ENCODE peak calls at places on chromosomes 6 and 20, in six cellular contexts. Q is endothelial cell of umbilical vein, M is testis, E is breast epithelium, H is IMR-90, T is gastrocnemius medialis. O is an unnamed sample.

GRCh38 chr6:76230711-76231110 is 158.2 kb upstream of the IMPG1 start:
- DNase-seq in Q (no peak), M (no peak), E (no peak), H (no peak), T (no peak), O (no peak)

GRCh38 chr6:36762123-36762522 is 64.5 kb downstream of the RAB44 start:
- DNase-seq in Q (no peak), M (no peak), E (no peak), H (no peak), T (no peak), O (no peak)

GRCh38 chr6:79570129-79570801 is 33.0 kb upstream of the LCA5 start:
- DNase-seq in Q (peak), M (no peak), E (no peak), H (peak), T (no peak), O (peak)

GRCh38 chr6:157592980-157593379 is 212.0 kb downstream of the ZDHHC14 start:
- DNase-seq in Q (no peak), M (no peak), E (no peak), H (no peak), T (no peak), O (no peak)

GRCh38 chr20:47377122-47377722 is 20.7 kb upstream of the ZMYND8 start:
- DNase-seq in Q (no peak), M (no peak), E (no peak), H (no peak), T (no peak), O (no peak)

GRCh38 chr20:47535088-47535487 is 33.4 kb downstream of the NCOA3 start:
- DNase-seq in Q (no peak), M (no peak), E (no peak), H (no peak), T (no peak), O (no peak)

GRCh38 chr6:108793449-108794134 is 54.6 kb upstream of the ARMC2 start:
- DNase-seq in Q (no peak), M (no peak), E (no peak), H (no peak), T (no peak), O (no peak)

GRCh38 chr20:9930142-9930541 is 91.3 kb upstream of the PAK5 start:
- DNase-seq in Q (no peak), M (no peak), E (no peak), H (no peak), T (no peak), O (no peak)

GRCh38 chr6:125041740-125042459 is 79.7 kb downstream of the RNF217 start:
- DNase-seq in Q (peak), M (no peak), E (no peak), H (peak), T (no peak), O (no peak)

GRCh38 chr6:161440299-161440698 is 166.4 kb upstream of the AGPAT4 start:
- DNase-seq in Q (no peak), M (no peak), E (no peak), H (no peak), T (no peak), O (no peak)

GRCh38 chr6:129140571-129140970 is 257.6 kb downstream of the LAMA2 start:
- DNase-seq in Q (no peak), M (peak), E (no peak), H (peak), T (no peak), O (no peak)

GRCh38 chr6:41747256-41748101 is at the start of gene PGC:
- DNase-seq in Q (no peak), M (no peak), E (no peak), H (no peak), T (no peak), O (no peak)
- TF ChIP-seq POLR2A in Q (no peak), M (no peak), E (no peak), H (no peak), T (no peak), O (no peak)

DNA sequence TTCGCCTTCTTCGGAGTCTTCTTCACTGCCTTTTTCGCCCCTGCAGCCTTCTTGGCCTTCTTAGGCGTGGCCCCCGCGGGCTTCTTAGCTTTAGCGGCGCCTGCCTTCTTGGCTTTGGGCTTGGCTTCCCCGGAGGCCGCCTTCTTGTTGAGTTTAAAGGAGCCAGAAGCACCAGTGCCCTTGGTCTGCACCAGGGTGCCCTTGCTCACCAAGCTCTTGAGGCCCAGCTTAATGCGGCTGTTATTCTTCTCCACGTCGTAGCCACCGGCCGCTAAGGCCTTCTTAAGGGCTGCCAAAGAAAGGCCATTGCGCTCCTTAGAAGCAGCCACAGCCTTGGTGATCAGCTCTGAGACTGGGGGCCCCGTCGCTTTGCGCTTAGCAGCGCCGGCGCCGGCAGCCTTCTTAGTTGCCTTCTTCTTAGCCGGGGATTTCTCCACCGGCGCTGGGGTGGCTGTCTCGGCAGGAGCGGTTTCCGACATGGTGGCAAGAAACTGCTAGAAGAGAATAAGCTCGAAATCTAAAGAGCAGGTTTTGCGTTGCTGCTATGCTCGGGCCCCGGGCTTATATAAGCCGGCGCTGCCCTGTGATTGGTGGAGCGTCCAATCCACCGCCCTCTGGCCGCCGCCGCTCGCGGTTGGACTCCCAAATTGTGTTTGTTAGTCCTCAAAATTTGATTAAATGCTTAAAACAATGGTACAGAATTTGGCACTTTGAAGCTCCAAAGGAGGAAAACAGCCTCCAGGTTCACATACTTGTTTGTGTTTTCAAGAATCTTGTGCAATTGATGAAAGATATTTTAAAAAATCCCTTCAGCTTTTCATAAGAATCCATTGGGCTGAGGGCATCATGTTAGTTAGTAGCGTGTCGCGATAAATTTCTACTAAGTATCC is 44.9 kb downstream of the OR2B2 start:
- DNase-seq in Q (peak), M (peak), E (peak), H (peak), T (no peak), O (peak)
- TF ChIP-seq POLR2A in Q (peak), M (no peak), E (peak), H (peak), T (no peak), O (peak)

GRCh38 chr20:45433316-45433715 is 17.4 kb downstream of the PIGT start:
- DNase-seq in Q (no peak), M (peak), E (no peak), H (peak), T (peak), O (peak)

GRCh38 chr20:45432294-45432693 is 16.4 kb downstream of the PIGT start:
- DNase-seq in Q (peak), M (no peak), E (no peak), H (no peak), T (no peak), O (no peak)

GRCh38 chr20:45440891-45441685 is 25.1 kb downstream of the PIGT start:
- DNase-seq in Q (no peak), M (no peak), E (no peak), H (no peak), T (no peak), O (no peak)

GRCh38 chr20:45440424-45440823 is 24.5 kb downstream of the PIGT start:
- DNase-seq in Q (no peak), M (no peak), E (no peak), H (no peak), T (no peak), O (no peak)

DNA sequence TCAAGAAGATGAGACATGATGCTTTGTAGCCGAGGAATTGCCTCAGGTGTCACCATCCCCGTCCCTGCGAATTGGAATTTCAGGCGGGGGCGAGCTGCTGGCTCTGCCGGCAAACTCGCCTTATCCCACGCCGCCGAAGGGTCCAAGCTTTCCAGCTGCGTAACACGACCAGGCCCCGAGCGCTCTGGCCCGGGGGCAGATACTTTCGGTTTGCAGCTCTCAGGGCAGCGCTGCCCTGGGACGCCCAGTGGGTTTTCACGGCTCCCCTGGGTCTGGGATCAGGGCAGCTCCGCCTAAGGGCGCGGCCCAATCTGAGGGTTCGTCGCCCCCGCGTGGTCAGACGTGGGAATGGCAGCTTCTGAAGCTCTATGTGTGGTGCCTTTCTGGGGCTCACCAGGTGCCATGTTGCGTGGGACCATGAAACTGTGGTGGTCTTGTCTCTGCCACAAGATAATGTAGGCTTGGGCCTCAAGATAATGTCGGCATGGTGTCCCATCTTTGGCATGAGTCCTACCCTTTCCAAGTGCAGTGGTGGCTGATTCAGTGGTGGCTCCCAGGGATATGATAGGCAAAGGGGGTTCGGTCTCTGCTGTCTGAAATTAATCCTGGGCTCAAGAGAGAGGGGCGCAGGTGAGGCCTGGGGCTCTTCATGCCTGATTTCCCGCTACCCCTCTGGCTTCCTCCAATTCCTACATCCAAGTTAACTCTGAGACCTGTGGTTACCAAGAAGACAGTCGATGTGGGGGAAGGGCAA is 21.0 kb downstream of the PIGT start:
- DNase-seq in Q (peak), M (peak), E (peak), H (peak), T (peak), O (peak)
- TF ChIP-seq POLR2A in Q (no peak), M (no peak), E (no peak), H (peak), T (no peak), O (no peak)

GRCh38 chr6:149210376-149210775 is 107.1 kb upstream of the TAB2 start:
- DNase-seq in Q (no peak), M (no peak), E (no peak), H (peak), T (no peak), O (no peak)
- TF ChIP-seq POLR2A in Q (no peak), M (no peak), E (no peak), H (no peak), T (no peak), O (no peak)

GRCh38 chr6:26054937-26055669 is 32.1 kb upstream of the HFE start:
- DNase-seq in Q (peak), M (peak), E (peak), H (peak), T (peak), O (no peak)
- TF ChIP-seq POLR2A in Q (peak), M (peak), E (peak), H (peak), T (peak), O (peak)

DNA sequence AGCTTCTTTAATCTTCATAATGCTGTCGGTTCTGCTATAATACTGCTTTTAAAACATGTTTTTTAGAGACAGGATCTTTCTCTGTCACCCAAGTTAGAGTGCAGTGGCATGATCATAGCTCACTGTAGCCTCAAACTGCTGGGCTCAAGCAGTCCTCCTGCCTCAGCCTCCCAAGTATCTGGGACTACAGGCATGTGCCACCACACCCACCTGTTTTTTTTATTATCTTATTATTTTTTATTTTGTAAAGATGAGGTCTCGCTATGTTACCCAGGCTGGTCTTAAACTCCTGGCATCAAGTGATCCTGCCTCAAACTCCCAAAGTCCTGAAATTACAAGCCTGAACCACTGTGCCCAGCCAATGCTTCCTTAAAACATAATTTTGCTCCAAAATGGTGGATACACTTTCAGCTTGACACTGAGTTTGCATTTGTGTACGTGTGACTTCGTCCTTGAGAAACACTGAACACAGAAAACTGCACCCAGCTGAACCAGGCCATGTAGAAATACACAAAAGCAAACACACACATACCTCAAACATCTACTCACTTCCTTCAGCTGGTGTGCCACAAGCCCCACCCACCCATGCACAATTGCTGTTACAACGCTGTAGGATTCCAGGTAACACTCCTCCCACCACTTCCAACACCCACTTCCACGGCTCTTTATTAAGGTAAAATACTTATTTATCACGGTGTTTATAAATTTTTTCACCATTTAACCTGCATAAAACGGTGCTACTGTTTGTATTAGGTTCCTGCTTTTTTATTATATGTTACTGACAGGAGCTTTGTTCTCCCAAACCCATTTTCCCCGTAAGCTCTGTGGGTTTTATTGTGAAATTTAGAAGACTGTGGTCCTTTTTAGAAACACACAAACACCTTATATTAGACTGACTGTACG is 109.1 kb downstream of the TSHZ2 start:
- DNase-seq in Q (peak), M (no peak), E (no peak), H (peak), T (no peak), O (peak)
- TF ChIP-seq POLR2A in Q (no peak), M (no peak), E (no peak), H (no peak), T (no peak), O (no peak)

GRCh38 chr20:840858-841567 is 7.5 kb downstream of the FAM110A start:
- DNase-seq in Q (no peak), M (no peak), E (peak), H (no peak), T (no peak), O (no peak)
- TF ChIP-seq POLR2A in Q (no peak), M (no peak), E (no peak), H (no peak), T (no peak), O (no peak)

DNA sequence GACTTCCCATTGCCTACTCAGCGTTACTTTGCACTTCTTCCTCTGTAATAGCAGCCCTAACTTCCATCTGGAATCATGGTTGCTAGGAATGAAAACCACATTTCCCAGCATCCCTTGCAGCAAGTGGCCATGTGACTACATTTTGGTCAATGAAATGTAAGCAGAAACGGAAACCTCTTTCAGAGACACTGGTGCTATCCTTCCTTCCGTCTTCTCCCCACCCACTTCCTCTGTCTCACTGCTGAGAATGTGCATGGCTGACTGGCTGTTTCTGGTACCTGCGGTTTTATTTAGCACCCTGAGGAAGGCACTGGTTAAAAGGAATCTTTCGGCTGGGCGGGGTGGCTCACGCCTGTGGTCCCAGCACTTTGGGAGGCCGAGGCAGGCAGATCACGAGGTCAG is 107.4 kb downstream of the SCML4 start:
- DNase-seq in Q (no peak), M (peak), E (no peak), H (peak), T (no peak), O (peak)
- TF ChIP-seq POLR2A in Q (no peak), M (no peak), E (no peak), H (no peak), T (no peak), O (no peak)

GRCh38 chr20:32670773-32671455 is 2.8 kb downstream of the C20orf203 start:
- DNase-seq in Q (no peak), M (no peak), E (no peak), H (no peak), T (no peak), O (no peak)

GRCh38 chr20:32675223-32675975 is 1.7 kb upstream of the C20orf203 start:
- DNase-seq in Q (no peak), M (no peak), E (no peak), H (no peak), T (no peak), O (no peak)

GRCh38 chr20:32672315-32672981 is 1.3 kb downstream of the C20orf203 start:
- DNase-seq in Q (no peak), M (no peak), E (no peak), H (no peak), T (no peak), O (no peak)

GRCh38 chr20:32674362-32674789 is 635 bp upstream of the C20orf203 start:
- DNase-seq in Q (peak), M (no peak), E (peak), H (peak), T (no peak), O (peak)

DNA sequence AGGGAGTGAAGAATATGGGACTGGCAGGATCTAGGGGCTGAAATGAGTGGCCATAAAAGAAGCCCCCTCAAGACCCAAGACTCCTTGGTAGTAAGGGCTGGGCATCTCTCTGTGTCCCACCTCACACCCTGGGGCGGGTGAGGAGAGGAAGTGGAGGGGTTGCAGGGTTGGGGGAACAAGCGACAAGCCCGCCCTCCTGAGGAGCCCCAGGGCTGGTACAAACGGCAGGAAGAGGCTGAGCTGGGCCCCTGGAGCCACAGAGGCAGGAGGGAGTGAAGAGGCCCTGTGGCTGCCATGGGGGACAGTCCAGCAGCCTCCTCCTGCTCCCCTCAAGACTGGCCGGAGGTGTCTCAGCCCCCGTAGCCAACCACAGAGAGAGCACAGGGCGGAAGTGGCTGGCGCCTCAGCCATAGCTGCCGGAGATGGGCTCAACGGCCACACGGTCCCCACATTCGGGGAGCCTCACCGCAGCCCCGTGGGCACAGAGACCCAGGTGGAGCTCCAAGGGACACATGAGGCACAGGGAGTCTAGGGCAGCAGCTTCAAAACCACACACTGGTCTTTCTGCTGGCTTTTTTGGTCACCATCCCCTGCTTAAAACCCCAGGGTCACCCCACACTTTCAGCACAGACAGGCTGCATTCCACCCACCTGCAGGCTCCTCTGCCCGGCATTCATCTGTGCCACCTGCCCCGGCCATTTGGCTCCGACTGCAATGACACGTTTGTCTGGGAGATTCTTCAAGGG is 586 bp downstream of the C20orf203 start:
- DNase-seq in Q (no peak), M (no peak), E (no peak), H (no peak), T (no peak), O (no peak)
- TF ChIP-seq POLR2A in Q (no peak), M (no peak), E (no peak), H (no peak), T (no peak), O (no peak)

O was measured in H54.